ENCODE peak calls at places on chromosomes 11 and 22, in nine cellular contexts. X, L, A, T, M, K, G, Y and O are unnamed samples.

GRCh38 chr22:46649176-46650077 is 29.2 kb downstream of the GRAMD4 start:
- DNase-seq in K (no peak), M (peak; percentile 71), G (no peak), T (peak; percentile 95), A (peak; percentile 57), X (peak; percentile 39), Y (no peak), L (peak; percentile 63), O (no peak)

GRCh38 chr22:39600491-39601179 is 30.1 kb downstream of the CACNA1I start:
- DNase-seq in A (no peak), G (no peak), Y (no peak), L (no peak), X (no peak), T (no peak), K (no peak), M (no peak), O (no peak)

GRCh38 chr11:123145661-123146060 is 49.4 kb downstream of the CLMP start:
- DNase-seq in G (no peak), A (no peak), T (no peak), Y (no peak), K (no peak), X (no peak), M (no peak), L (no peak), O (no peak)

GRCh38 chr11:103537904-103538502 is 428.8 kb downstream of the DYNC2H1 start:
- DNase-seq in X (no peak), K (no peak), T (peak; percentile 60), G (no peak), M (peak; percentile 47), L (no peak), Y (no peak), A (no peak), O (no peak)

GRCh38 chr11:19938051-19938856 is 222.0 kb downstream of the DBX1 start:
- DNase-seq in Y (peak; percentile 38), K (no peak), T (peak; percentile 65), A (peak; percentile 44), G (peak; percentile 45), L (peak; percentile 69), X (peak; percentile 53), M (peak; percentile 54), O (peak; percentile 69)

GRCh38 chr22:40404251-40405177 is 34.1 kb downstream of the SGSM3 start:
- DNase-seq in X (no peak), K (no peak), Y (no peak), T (no peak), M (no peak), L (no peak), G (no peak), A (no peak), O (no peak)

GRCh38 chr22:39518996-39519680 is 1.2 kb upstream of the ATF4 start:
- DNase-seq in M (peak; percentile 48), K (no peak), L (peak; percentile 43), X (no peak), T (peak; percentile 46), A (no peak), G (no peak), Y (peak; percentile 39), O (peak; percentile 73)

GRCh38 chr11:100932474-100933100 is 197.0 kb downstream of the PGR start:
- DNase-seq in M (peak; percentile 55), L (peak; percentile 17), T (peak; percentile 62), X (no peak), K (no peak), A (no peak), G (no peak), Y (peak; percentile 51), O (no peak)

GRCh38 chr11:116217006-116217405 is 555.8 kb downstream of the BUD13 start:
- DNase-seq in M (peak; percentile 45), X (no peak), Y (no peak), K (no peak), A (no peak), T (peak; percentile 31), G (peak; percentile 52), L (peak; percentile 12), O (no peak)

GRCh38 chr22:19959043-19959586 is 17.5 kb upstream of the TXNRD2 start:
- DNase-seq in G (peak; percentile 59), K (peak; percentile 59), L (no peak), X (peak; percentile 81), M (peak; percentile 39), A (peak; percentile 89), T (peak; percentile 54), Y (no peak), O (no peak)

GRCh38 chr22:19960491-19961200 is 19.0 kb upstream of the TXNRD2 start:
- DNase-seq in L (no peak), Y (no peak), T (no peak), X (no peak), K (no peak), G (no peak), M (no peak), A (no peak), O (no peak)

GRCh38 chr22:19961201-19961580 is 19.6 kb upstream of the TXNRD2 start:
- DNase-seq in G (no peak), A (no peak), X (no peak), T (no peak), M (no peak), L (no peak), K (no peak), Y (no peak), O (no peak)

GRCh38 chr22:19958083-19959042 is 16.7 kb upstream of the TXNRD2 start:
- DNase-seq in A (no peak), M (peak; percentile 73), G (peak; percentile 33), T (peak; percentile 73), X (no peak), Y (no peak), L (no peak), K (no peak), O (no peak)

DNA sequence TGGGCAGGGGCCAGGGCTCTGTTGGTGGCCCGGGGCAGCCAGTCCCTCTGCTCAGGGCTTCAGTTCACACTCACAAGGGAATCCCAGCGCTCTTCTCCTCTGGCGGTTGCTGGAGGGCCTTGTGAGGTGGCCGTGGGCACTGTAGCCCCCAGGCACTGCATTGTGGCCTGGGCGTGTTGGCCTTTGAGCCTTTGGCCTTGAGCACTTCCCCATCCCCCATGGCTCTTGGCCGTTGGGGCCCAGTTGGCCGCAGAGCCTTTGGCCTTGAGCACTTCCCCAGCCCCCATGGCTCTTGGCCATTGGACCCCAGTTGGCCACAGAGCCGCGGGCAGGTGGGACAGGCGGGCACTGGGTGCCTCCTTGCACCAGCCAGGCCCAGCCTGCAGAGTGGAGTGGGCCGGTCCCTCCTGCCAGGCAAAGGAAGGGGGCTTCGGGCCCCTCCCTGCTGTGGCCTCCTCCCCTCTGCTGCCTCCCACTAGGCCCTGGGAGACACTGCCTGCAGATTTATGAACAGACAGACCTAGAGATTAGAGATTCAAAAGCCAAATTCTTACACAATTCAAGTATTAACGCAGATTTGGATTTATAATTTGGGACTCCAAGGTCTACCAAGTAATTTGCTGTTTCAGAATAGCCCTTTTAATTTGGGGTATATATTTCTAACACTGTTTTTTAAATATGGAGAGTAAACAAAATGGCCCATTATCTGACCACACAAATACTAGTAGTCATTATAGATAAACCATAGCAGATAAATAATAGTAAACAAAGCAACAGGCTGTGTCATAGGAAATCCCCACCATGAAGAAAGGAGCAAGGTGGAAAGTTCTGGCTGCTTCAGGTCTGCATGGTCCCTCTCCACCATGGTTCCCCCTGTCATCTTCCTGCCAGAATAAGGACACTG is 18.2 kb upstream of the TXNRD2 start:
- DNase-seq in A (no peak), G (no peak), Y (no peak), T (no peak), K (no peak), X (no peak), M (no peak), L (no peak), O (no peak)
- H3K4me3 ChIP-seq in A (peak overlapping the region; percentile 27), G (peak overlapping the region; percentile 36), Y (no peak overlapping the region), T (no peak overlapping the region), K (peak overlapping the region; percentile 64), X (peak overlapping the region; percentile 41), M (no peak overlapping the region), L (no peak overlapping the region), O (peak overlapping the region; percentile 60)

GRCh38 chr22:30275625-30276024 is 9.0 kb upstream of the OSM start:
- DNase-seq in K (no peak), Y (no peak), T (no peak), L (no peak), A (no peak), G (no peak), X (no peak), M (no peak), O (no peak)

GRCh38 chr22:30276041-30276440 is 9.4 kb upstream of the OSM start:
- DNase-seq in G (no peak), K (no peak), M (no peak), T (no peak), Y (no peak), X (no peak), A (no peak), L (no peak), O (no peak)

GRCh38 chr22:30279389-30279788 is 9.9 kb downstream of the CASTOR1 start:
- DNase-seq in Y (no peak), M (no peak), L (no peak), G (no peak), X (no peak), A (no peak), K (no peak), T (no peak), O (no peak)

GRCh38 chr22:30279932-30280331 is 9.4 kb downstream of the CASTOR1 start:
- DNase-seq in M (no peak), Y (no peak), X (no peak), G (no peak), K (no peak), T (no peak), L (no peak), A (no peak), O (no peak)

DNA sequence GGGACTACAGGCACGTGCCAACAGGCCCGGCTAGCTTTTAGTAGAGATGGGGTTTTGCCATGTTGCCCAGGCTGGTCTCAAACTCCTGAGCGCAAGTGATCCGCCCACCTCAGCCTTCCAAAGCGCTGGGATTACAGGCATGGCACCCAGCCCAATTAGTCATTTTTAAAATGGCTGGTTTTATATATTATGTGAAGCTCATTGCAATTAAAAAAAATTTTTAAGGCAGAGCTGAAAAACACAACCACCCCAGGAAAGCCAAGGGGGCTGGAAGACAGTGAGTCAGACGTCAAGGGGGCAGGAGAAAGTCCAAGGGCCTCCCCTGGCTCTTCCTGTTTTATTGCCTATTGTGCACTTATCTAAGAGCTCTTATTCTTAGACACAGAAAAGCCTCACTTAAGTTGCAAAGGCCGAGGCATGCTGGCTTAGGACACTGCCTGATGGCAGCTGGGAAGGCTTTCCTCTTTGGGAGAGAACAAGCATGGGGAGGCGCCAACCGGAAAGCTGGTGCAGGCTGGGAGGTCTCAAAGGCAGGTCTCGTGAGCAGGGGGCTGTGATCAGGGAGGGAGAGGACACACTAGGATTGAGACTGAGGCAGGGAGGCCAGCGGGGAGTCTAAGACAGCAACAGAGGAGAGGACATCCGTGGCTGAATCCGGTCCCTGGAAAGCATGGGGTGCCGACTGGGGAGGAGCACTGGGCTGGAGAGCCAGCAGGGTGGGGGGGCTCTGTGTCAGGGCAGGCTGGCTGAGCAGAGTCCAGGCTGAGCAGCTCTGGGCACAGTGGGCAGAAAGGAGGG is 11.1 kb upstream of the OSM start:
- DNase-seq in M (peak; percentile 80), Y (no peak), X (no peak), T (peak; percentile 73), L (no peak), A (no peak), K (no peak), G (no peak), O (no peak)
- H3K27ac ChIP-seq in M (peak overlapping the region; percentile 79), Y (no peak overlapping the region), X (peak overlapping the region; percentile 29), T (peak overlapping the region; percentile 47), L (peak overlapping the region; percentile 70), A (peak overlapping the region; percentile 23), K (peak overlapping the region; percentile 77), G (peak overlapping the region; percentile 52), O (no peak overlapping the region)

GRCh38 chr22:19786264-19786585 is 25.6 kb downstream of the TBX1 start:
- DNase-seq in G (no peak), T (no peak), A (no peak), X (no peak), Y (no peak), M (no peak), L (no peak), K (no peak), O (no peak)
- TF ChIP-seq CTCF in G (no peak), T (no peak), A (no peak), X (no peak), Y (no peak), M (no peak), L (no peak), K (no peak), O (no peak)

GRCh38 chr11:35787626-35788025 is 125.1 kb downstream of the TRIM44 start:
- DNase-seq in X (no peak), Y (no peak), K (no peak), A (no peak), T (no peak), M (no peak), G (no peak), L (no peak), O (no peak)
- H3K4me3 ChIP-seq in X (no peak overlapping the region), Y (no peak overlapping the region), K (no peak overlapping the region), A (no peak overlapping the region), T (no peak overlapping the region), M (no peak overlapping the region), G (no peak overlapping the region), L (no peak overlapping the region), O (no peak overlapping the region)